ENCODE peak calls at places on chromosomes 2 and 18, in ten cellular contexts. P, J, B, C, X, S, V, F, Q and I are unnamed samples.

GRCh38 chr2:33620-34019 is 12.7 kb downstream of the FAM110C start:
- DNase-seq in P (peak), Q (no peak), J (no peak), S (peak), B (peak), X (no peak), C (no peak), F (no peak), V (no peak), I (no peak)

GRCh38 chr18:45752681-45753080 is 28.7 kb downstream of the SLC14A1 start:
- DNase-seq in F (no peak), B (no peak), Q (no peak), S (no peak), V (no peak), P (no peak), X (no peak), J (no peak), C (no peak), I (no peak)

GRCh38 chr2:231396058-231396821 is 730 bp downstream of the B3GNT7 start:
- DNase-seq in X (no peak), Q (no peak), S (no peak), V (no peak), F (no peak), B (no peak), P (no peak), C (no peak), J (peak), I (peak)

GRCh38 chr2:181258761-181259160 is 198.4 kb upstream of the ITGA4 start:
- DNase-seq in S (no peak), B (peak), C (peak), Q (no peak), P (no peak), V (no peak), J (no peak), X (peak), F (no peak), I (no peak)

GRCh38 chr2:121810959-121811853 is 55.8 kb downstream of the TSN start:
- DNase-seq in X (peak), C (peak), V (no peak), J (peak), F (no peak), P (peak), S (peak), Q (peak), B (peak), I (peak)

GRCh38 chr18:3692113-3692621 is 242.2 kb downstream of the TGIF1 start:
- DNase-seq in B (no peak), X (no peak), F (no peak), C (no peak), V (no peak), S (no peak), Q (no peak), P (no peak), J (no peak), I (peak)

GRCh38 chr2:227759411-227760113 is 13.9 kb downstream of the SCYGR8 start:
- DNase-seq in P (no peak), X (no peak), V (no peak), B (no peak), Q (peak), J (no peak), F (no peak), S (no peak), C (peak), I (peak)

GRCh38 chr2:11559066-11559785 is 25.4 kb downstream of the GREB1 start:
- DNase-seq in P (no peak), B (no peak), V (no peak), C (no peak), Q (peak), J (no peak), S (no peak), F (peak), X (no peak), I (no peak)

GRCh38 chr18:58977801-58978200 is 113.1 kb downstream of the ZNF532 start:
- DNase-seq in V (no peak), F (no peak), P (no peak), X (no peak), C (no peak), Q (no peak), J (no peak), S (no peak), B (no peak), I (no peak)

GRCh38 chr2:46865181-46865970 is 50.2 kb downstream of the MCFD2 start:
- DNase-seq in Q (no peak), B (no peak), F (no peak), P (no peak), C (no peak), J (no peak), S (no peak), X (no peak), V (no peak), I (no peak)

GRCh38 chr2:25690058-25690457 is 16.7 kb upstream of the DTNB start:
- DNase-seq in J (no peak), V (no peak), Q (no peak), B (peak), S (no peak), F (no peak), X (peak), C (peak), P (peak), I (no peak)

GRCh38 chr2:220504890-220505564 is 877.6 kb downstream of the SLC4A3 start:
- DNase-seq in P (no peak), B (peak), C (no peak), J (no peak), F (no peak), X (peak), S (no peak), V (no peak), Q (no peak), I (peak)

GRCh38 chr2:239674101-239674980 is 273.5 kb upstream of the HDAC4 start:
- DNase-seq in P (peak), J (no peak), X (no peak), B (no peak), F (peak), S (no peak), C (no peak), V (no peak), Q (no peak), I (no peak)

GRCh38 chr18:9741821-9742541 is 33.9 kb downstream of the RAB31 start:
- DNase-seq in P (no peak), X (no peak), Q (peak), C (no peak), S (no peak), F (no peak), J (no peak), V (no peak), B (peak), I (peak)

GRCh38 chr2:157250836-157251235 is 6.7 kb upstream of the GALNT5 start:
- DNase-seq in B (no peak), J (no peak), X (no peak), S (no peak), V (no peak), Q (no peak), P (no peak), F (no peak), C (no peak), I (peak)

GRCh38 chr2:185734658-185735057 is 3.9 kb upstream of the FSIP2 start:
- DNase-seq in B (no peak), Q (no peak), P (no peak), F (no peak), V (no peak), X (no peak), C (no peak), S (no peak), J (no peak), I (no peak)

GRCh38 chr2:233853353-233853752 is 982 bp downstream of the HJURP start:
- DNase-seq in S (peak), P (no peak), X (no peak), Q (no peak), B (peak), F (no peak), C (peak), J (no peak), V (no peak), I (no peak)

GRCh38 chr2:214465386-214466146 is 54.7 kb downstream of the VWC2L start:
- DNase-seq in C (no peak), J (no peak), V (no peak), P (no peak), F (no peak), S (no peak), Q (no peak), B (peak), X (peak), I (no peak)

GRCh38 chr2:144459937-144460336 is 60.0 kb downstream of the ZEB2 start:
- DNase-seq in X (peak), F (no peak), J (no peak), C (no peak), S (no peak), P (no peak), B (no peak), Q (no peak), V (no peak), I (no peak)

GRCh38 chr2:181457741-181458425 is 697 bp downstream of the ITGA4 start:
- DNase-seq in J (peak), C (no peak), B (no peak), S (peak), X (peak), Q (peak), P (peak), V (peak), F (peak), I (peak)

GRCh38 chr2:218284106-218284811 is 8.0 kb downstream of the TMBIM1 start:
- DNase-seq in J (no peak), V (no peak), S (peak), F (no peak), Q (no peak), C (no peak), P (peak), X (peak), B (peak), I (no peak)

GRCh38 chr2:18209934-18210639 is 331.6 kb downstream of the KCNS3 start:
- DNase-seq in Q (no peak), V (no peak), P (no peak), S (no peak), X (peak), C (no peak), J (no peak), F (no peak), B (peak), I (peak)

GRCh38 chr18:44229693-44230108 is 451.0 kb upstream of the SETBP1 start:
- DNase-seq in F (peak), P (peak), Q (no peak), X (no peak), B (peak), V (no peak), C (no peak), J (no peak), S (no peak), I (no peak)

GRCh38 chr2:232624554-232624842 is 8.9 kb upstream of the EFHD1 start:
- DNase-seq in V (no peak), Q (no peak), C (no peak), J (no peak), P (no peak), F (no peak), S (no peak), B (peak), X (peak), I (no peak)

GRCh38 chr2:208036357-208036756 is 11.0 kb upstream of the PLEKHM3 start:
- DNase-seq in S (no peak), B (no peak), F (no peak), Q (no peak), P (no peak), C (no peak), X (no peak), V (no peak), J (no peak), I (peak)

GRCh38 chr2:189702071-189702470 is 27.6 kb downstream of the ANKAR start:
- DNase-seq in Q (no peak), V (no peak), C (peak), B (peak), J (no peak), X (peak), S (no peak), F (no peak), P (no peak), I (no peak)

GRCh38 chr2:180907731-180908130 is 72.7 kb upstream of the UBE2E3 start:
- DNase-seq in V (no peak), X (peak), F (no peak), S (no peak), Q (no peak), B (peak), C (no peak), J (no peak), P (no peak), I (no peak)

GRCh38 chr18:36757081-36757480 is 71.7 kb downstream of the TPGS2 start:
- DNase-seq in V (no peak), X (peak), Q (peak), S (no peak), C (peak), B (peak), J (peak), P (no peak), F (no peak), I (peak)